ENCODE peak calls at places on chromosomes 13 and 19, in ten cellular contexts. J is mucosa of descending colon, L is gastrocnemius medialis, T is body of pancreas, C is DND-41, A is stomach, D is pancreas, I is A549, O is esophagus squamous epithelium, G is heart right ventricle. F is an unnamed sample. For H3K4me1, the result is how much of the 10 kb centered on the place peaks cover.

GRCh38 chr13:73657821-73658540 is 476.2 kb downstream of the KLF12 start:
- DNase-seq in G (peak), O (no peak), I (no peak), C (no peak), A (no peak), J (no peak), T (peak), D (no peak), L (peak), F (peak)

GRCh38 chr19:17429661-17430101 is 9.8 kb downstream of the MVB12A start:
- DNase-seq in L (peak), I (no peak), O (no peak), D (no peak), T (no peak), G (no peak), J (no peak), C (no peak), A (no peak), F (no peak)

GRCh38 chr13:81874253-81874652 is 1533.3 kb upstream of the SPRY2 start:
- DNase-seq in I (no peak), C (no peak), L (no peak), A (no peak), G (no peak), D (no peak), T (no peak), J (no peak), O (no peak), F (no peak)

GRCh38 chr13:98461525-98462240 is 115.2 kb downstream of the STK24 start:
- DNase-seq in L (no peak), C (no peak), O (no peak), D (no peak), J (no peak), G (no peak), A (no peak), I (no peak), T (no peak), F (peak)

GRCh38 chr13:44068737-44069136 is 189.0 kb downstream of the LACC1 start:
- DNase-seq in I (peak), D (no peak), T (no peak), A (no peak), L (no peak), G (no peak), O (no peak), C (no peak), J (no peak), F (no peak)

GRCh38 chr13:75251188-75251587 is 230.8 kb downstream of the TBC1D4 start:
- DNase-seq in C (no peak), J (no peak), D (no peak), I (no peak), G (no peak), T (no peak), A (no peak), L (no peak), O (no peak), F (no peak)

GRCh38 chr13:98089826-98090225 is 53.1 kb upstream of the FARP1 start:
- DNase-seq in G (no peak), I (no peak), T (no peak), L (no peak), O (no peak), J (no peak), A (no peak), C (no peak), D (no peak), F (no peak)

GRCh38 chr13:44031555-44031954 is 151.9 kb downstream of the LACC1 start:
- DNase-seq in G (no peak), C (no peak), I (no peak), O (no peak), L (no peak), D (no peak), A (no peak), T (no peak), J (no peak), F (no peak)

GRCh38 chr19:38175422-38175821 is 48.6 kb downstream of the DPF1 start:
- DNase-seq in J (no peak), I (no peak), D (no peak), G (no peak), T (no peak), O (no peak), L (no peak), C (no peak), A (no peak), F (no peak)

GRCh38 chr19:18102916-18103542 is 5.5 kb downstream of the MAST3 start:
- DNase-seq in O (no peak), T (no peak), D (peak), C (no peak), I (no peak), L (no peak), A (no peak), G (no peak), J (no peak), F (no peak)

GRCh38 chr19:54302252-54302651 is 10.7 kb downstream of the LILRA5 start:
- DNase-seq in O (no peak), C (no peak), D (no peak), J (no peak), A (no peak), L (no peak), G (no peak), T (no peak), I (no peak), F (no peak)

GRCh38 chr13:101514100-101514499 is 61.6 kb downstream of the ITGBL1 start:
- DNase-seq in A (no peak), T (no peak), G (no peak), L (no peak), O (no peak), I (no peak), D (no peak), C (no peak), J (no peak), F (no peak)

GRCh38 chr19:3098515-3099346 is 4.6 kb downstream of the GNA11 start:
- DNase-seq in J (peak), G (peak), O (no peak), I (no peak), T (peak), D (peak), C (no peak), L (no peak), A (peak), F (peak)

GRCh38 chr13:110114351-110114750 is 192.6 kb downstream of the COL4A1 start:
- DNase-seq in A (no peak), G (no peak), C (no peak), D (no peak), J (no peak), I (no peak), O (no peak), T (no peak), L (no peak), F (no peak)

GRCh38 chr19:18300930-18301717 is 19.7 kb upstream of the JUND start:
- DNase-seq in J (peak), L (peak), T (peak), A (peak), G (peak), I (peak), C (no peak), D (peak), O (no peak), F (peak)

GRCh38 chr19:16032509-16033135 is 43.7 kb upstream of the TPM4 start:
- DNase-seq in J (no peak), T (no peak), I (no peak), D (no peak), L (no peak), C (no peak), G (no peak), A (peak), O (no peak), F (no peak)

GRCh38 chr19:28793391-28794168 is 419.4 kb downstream of the UQCRFS1 start:
- DNase-seq in T (no peak), D (peak), G (no peak), A (no peak), J (no peak), I (no peak), C (no peak), O (no peak), L (no peak), F (peak)

GRCh38 chr19:2077398-2077797 is 18.7 kb downstream of the MOB3A start:
- DNase-seq in I (no peak), L (no peak), G (no peak), J (no peak), D (no peak), O (no peak), T (no peak), C (no peak), A (no peak), F (no peak)

GRCh38 chr13:44471686-44472085 is 98.1 kb downstream of the SERP2 start:
- DNase-seq in C (no peak), L (no peak), D (no peak), T (no peak), A (no peak), G (no peak), J (no peak), I (peak), O (no peak), F (no peak)

GRCh38 chr13:112849500-112849899 is 119.5 kb upstream of the MCF2L start:
- DNase-seq in L (no peak), T (no peak), J (no peak), O (no peak), C (no peak), I (no peak), A (no peak), G (no peak), D (no peak), F (no peak)

GRCh38 chr19:40688987-40689338 is 1.5 kb downstream of the NUMBL start:
- DNase-seq in T (no peak), A (no peak), O (no peak), L (no peak), C (no peak), I (no peak), G (no peak), D (peak), J (no peak), F (no peak)

GRCh38 chr13:46595136-46595917 is 42.4 kb downstream of the LRCH1 start:
- DNase-seq in I (no peak), G (no peak), A (no peak), O (no peak), T (no peak), D (no peak), C (no peak), J (no peak), L (no peak), F (no peak)

GRCh38 chr13:111534646-111535461 is 214.4 kb downstream of the TEX29 start:
- DNase-seq in T (no peak), C (no peak), G (no peak), L (no peak), I (no peak), D (peak), O (no peak), A (no peak), J (no peak), F (no peak)

GRCh38 chr19:8071912-8072311 is 19.4 kb downstream of the CCL25 start:
- DNase-seq in I (no peak), J (no peak), T (no peak), C (no peak), A (no peak), O (no peak), G (no peak), L (no peak), D (no peak), F (no peak)
- TF ChIP-seq CTCF in I (no peak), J (no peak), T (no peak), C (peak), A (no peak), O (no peak), G (no peak), L (no peak), D (no peak), F (no peak)

GRCh38 chr13:106145070-106145469 is 390.4 kb downstream of the EFNB2 start:
- DNase-seq in I (no peak), J (no peak), L (no peak), C (no peak), A (no peak), O (no peak), D (no peak), T (no peak), G (no peak), F (no peak)
- H3K4me3 ChIP-seq in I (no peak), J (no peak), L (no peak), C (no peak), A (no peak), O (no peak), D (no peak), T (no peak), G (no peak), F (no peak)

GRCh38 chr13:60654405-60654804 is 257.4 kb downstream of the TDRD3 start:
- DNase-seq in O (no peak), T (peak), I (peak), G (peak), L (no peak), A (peak), J (peak), C (peak), D (no peak), F (peak)
- H3K4me1 ChIP-seq in O (under half), T (under half), I (under half), G (under half), L (under half), A (under half), J (under half), C (under half), D (under half), F (under half)

DNA sequence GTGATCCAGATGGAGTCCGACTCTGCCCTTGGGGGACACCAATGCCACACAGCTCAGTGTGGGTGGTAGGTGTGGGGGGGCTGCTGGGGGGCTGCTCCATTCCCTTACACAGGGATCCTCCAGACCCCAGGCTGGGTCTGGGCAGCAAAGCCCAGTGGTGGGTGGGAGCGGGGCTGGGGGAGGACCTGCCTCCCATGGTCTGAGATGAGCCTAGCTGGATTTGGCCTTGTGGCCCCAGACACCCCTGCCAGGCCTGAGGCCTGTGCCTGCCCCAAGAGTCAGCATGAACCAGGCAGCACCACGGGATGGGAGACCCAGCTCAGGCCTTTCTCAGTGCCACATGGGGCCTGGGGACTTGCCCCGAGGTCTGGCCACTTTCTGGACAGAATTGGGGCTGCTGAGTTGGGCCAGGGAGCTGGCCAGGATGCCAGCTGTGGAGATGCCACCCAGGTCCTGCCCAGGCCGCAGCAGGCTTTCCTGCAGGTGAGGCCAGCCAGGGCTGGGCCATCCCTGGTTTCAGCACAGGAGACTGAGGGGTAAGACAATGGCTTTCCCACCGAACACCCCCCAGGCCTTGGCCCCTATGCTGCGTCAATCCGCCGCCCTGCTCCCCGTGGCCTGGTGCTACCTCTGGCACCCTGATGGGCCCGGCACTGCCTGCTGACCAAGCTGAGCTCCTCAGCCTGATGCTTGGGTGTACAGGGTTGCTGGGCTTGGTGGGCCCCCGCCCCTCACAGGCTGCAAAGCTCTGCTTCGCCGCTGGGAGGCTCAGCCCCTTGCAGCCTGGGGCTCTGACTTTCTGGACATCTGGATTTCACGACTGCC is 24.2 kb downstream of the CEBPG start:
- DNase-seq in T (no peak), A (no peak), G (no peak), O (no peak), L (no peak), D (peak), J (no peak), I (no peak), C (no peak), F (no peak)
- TF ChIP-seq CTCF in T (no peak), A (no peak), G (no peak), O (no peak), L (no peak), D (no peak), J (no peak), I (no peak), C (no peak), F (peak)

GRCh38 chr19:49679832-49680472 is 2.9 kb downstream of the PRMT1 start:
- DNase-seq in C (peak), I (no peak), L (no peak), O (no peak), A (no peak), J (no peak), T (no peak), G (no peak), D (no peak), F (no peak)
- H3K4me3 ChIP-seq in C (peak), I (no peak), L (peak), O (peak), A (peak), J (no peak), T (no peak), G (peak), D (no peak), F (peak)

GRCh38 chr19:11195681-11196080 is 1.7 kb downstream of the KANK2 start:
- DNase-seq in T (no peak), D (no peak), A (no peak), O (no peak), L (no peak), G (no peak), C (no peak), I (no peak), J (no peak), F (no peak)
- H3K4me1 ChIP-seq in T (half or more), D (under half), A (half or more), O (under half), L (under half), G (half or more), C (under half), I (under half), J (under half), F (half or more)

DNA sequence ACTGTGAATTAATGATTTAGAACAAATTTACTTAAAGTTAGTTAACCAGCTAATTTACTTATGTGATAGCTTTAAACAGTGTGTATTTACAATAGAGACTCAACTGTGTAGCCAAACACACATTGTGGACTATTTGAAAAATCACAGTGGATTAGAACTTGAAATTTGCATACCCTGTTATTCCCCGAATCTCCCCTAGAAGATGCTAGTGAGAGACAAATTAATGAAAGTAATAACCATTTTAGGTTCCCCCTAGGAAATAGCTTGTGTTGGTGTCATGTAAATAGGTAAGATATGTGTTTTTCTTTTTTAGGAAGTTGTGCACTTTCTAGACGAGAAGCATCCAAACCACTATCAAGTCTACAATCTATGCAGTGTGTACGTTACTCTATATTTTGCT is 98.5 kb downstream of the C1QTNF9 start:
- DNase-seq in I (no peak), T (no peak), L (no peak), J (no peak), G (no peak), D (no peak), A (no peak), O (no peak), C (no peak), F (no peak)
- TF ChIP-seq CTCF in I (no peak), T (no peak), L (no peak), J (no peak), G (no peak), D (no peak), A (no peak), O (no peak), C (peak), F (no peak)

GRCh38 chr19:46349311-46349993 is 2.6 kb downstream of the PPP5C start:
- DNase-seq in G (no peak), A (no peak), J (no peak), D (no peak), I (no peak), C (no peak), O (no peak), L (no peak), T (no peak), F (no peak)
- H3K4me3 ChIP-seq in G (peak), A (peak), J (no peak), D (no peak), I (no peak), C (no peak), O (no peak), L (no peak), T (no peak), F (peak)

GRCh38 chr13:114127473-114128347 is 4.7 kb downstream of the RASA3 start:
- DNase-seq in T (no peak), D (peak), A (no peak), C (no peak), J (no peak), G (no peak), I (no peak), L (no peak), O (no peak), F (no peak)

GRCh38 chr13:114130131-114130707 is 2.2 kb downstream of the RASA3 start:
- DNase-seq in A (no peak), T (no peak), G (no peak), I (no peak), D (no peak), C (no peak), O (no peak), J (no peak), L (no peak), F (no peak)

GRCh38 chr13:114129649-114130062 is 2.8 kb downstream of the RASA3 start:
- DNase-seq in J (no peak), D (no peak), I (no peak), G (no peak), L (no peak), A (no peak), T (no peak), C (peak), O (no peak), F (no peak)

GRCh38 chr13:114128348-114128623 is 4.1 kb downstream of the RASA3 start:
- DNase-seq in D (peak), O (no peak), G (no peak), A (no peak), L (no peak), I (no peak), J (no peak), C (no peak), T (no peak), F (no peak)

GRCh38 chr13:114128624-114129522 is 3.5 kb downstream of the RASA3 start:
- DNase-seq in T (no peak), L (peak), G (peak), A (peak), D (peak), I (no peak), C (peak), O (peak), J (peak), F (peak)
- H3K4me1 ChIP-seq in T (under half), L (half or more), G (under half), A (half or more), D (under half), I (under half), C (half or more), O (under half), J (under half), F (half or more)

DNA sequence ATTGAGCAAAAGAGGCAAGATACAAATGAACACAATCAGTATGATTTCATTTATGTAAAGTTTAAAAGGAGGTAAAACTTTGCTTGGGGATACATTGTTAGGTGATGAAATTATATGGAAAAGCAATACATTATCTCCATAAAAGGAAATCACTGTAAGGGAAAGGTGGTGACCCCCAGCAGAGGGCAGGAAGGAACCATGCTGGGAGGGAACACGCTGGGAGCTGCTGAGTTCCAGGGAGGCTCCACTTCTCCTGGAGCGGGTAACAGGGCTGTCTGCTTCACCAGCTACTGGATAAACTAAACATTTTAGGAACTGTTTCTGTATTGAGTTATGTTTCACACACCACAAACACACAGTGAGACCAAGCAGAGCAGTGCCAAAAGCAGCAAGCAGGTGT is 91.2 kb downstream of the KATNAL1 start:
- DNase-seq in O (no peak), A (no peak), L (no peak), C (no peak), G (no peak), T (no peak), D (no peak), I (no peak), J (no peak), F (no peak)
- TF ChIP-seq CTCF in O (no peak), A (no peak), L (no peak), C (no peak), G (no peak), T (no peak), D (no peak), I (no peak), J (no peak), F (no peak)